ENCODE peak calls at places on chromosomes 13 and 19, in six cellular contexts. One of them, this sample, is unnamed.

GRCh38 chr19:38304866-38305429 is 897 bp downstream of the C19orf33 start:
- DNase-seq in H54: peak
- DNase-seq in dorsolateral prefrontal cortex: no peak
- DNase-seq in T-helper 2 cell: no peak
- DNase-seq in psoas muscle: no peak
- DNase-seq in T-helper 9 cell: no peak
- DNase-seq in this sample: peak

GRCh38 chr13:45473627-45474026 is 8.9 kb downstream of the COG3 start:
- DNase-seq in H54: no peak
- DNase-seq in dorsolateral prefrontal cortex: no peak
- DNase-seq in T-helper 2 cell: no peak
- DNase-seq in psoas muscle: no peak
- DNase-seq in T-helper 9 cell: no peak
- DNase-seq in this sample: peak

GRCh38 chr19:57334191-57334590 is 13.9 kb downstream of the ZNF543 start:
- DNase-seq in H54: no peak
- DNase-seq in dorsolateral prefrontal cortex: no peak
- DNase-seq in T-helper 2 cell: no peak
- DNase-seq in psoas muscle: no peak
- DNase-seq in T-helper 9 cell: no peak
- DNase-seq in this sample: no peak

GRCh38 chr19:6668696-6669095 is 1.3 kb downstream of the TNFSF14 start:
- DNase-seq in H54: no peak
- DNase-seq in dorsolateral prefrontal cortex: no peak
- DNase-seq in T-helper 2 cell: no peak
- DNase-seq in psoas muscle: no peak
- DNase-seq in T-helper 9 cell: no peak
- DNase-seq in this sample: no peak

GRCh38 chr13:33441015-33441414 is 155.5 kb upstream of the STARD13 start:
- DNase-seq in H54: no peak
- DNase-seq in dorsolateral prefrontal cortex: no peak
- DNase-seq in T-helper 2 cell: no peak
- DNase-seq in psoas muscle: no peak
- DNase-seq in T-helper 9 cell: no peak
- DNase-seq in this sample: peak

GRCh38 chr13:110572778-110573118 is 11.2 kb upstream of the RAB20 start:
- DNase-seq in H54: no peak
- DNase-seq in dorsolateral prefrontal cortex: no peak
- DNase-seq in T-helper 2 cell: no peak
- DNase-seq in psoas muscle: no peak
- DNase-seq in T-helper 9 cell: no peak
- DNase-seq in this sample: no peak

GRCh38 chr13:41137241-41137640 is 4.6 kb upstream of the KBTBD6 start:
- DNase-seq in H54: no peak
- DNase-seq in dorsolateral prefrontal cortex: no peak
- DNase-seq in T-helper 2 cell: no peak
- DNase-seq in psoas muscle: no peak
- DNase-seq in T-helper 9 cell: no peak
- DNase-seq in this sample: no peak

GRCh38 chr19:18662972-18663732 is 20.3 kb upstream of the CRTC1 start:
- DNase-seq in H54: no peak
- DNase-seq in dorsolateral prefrontal cortex: no peak
- DNase-seq in T-helper 2 cell: no peak
- DNase-seq in psoas muscle: no peak
- DNase-seq in T-helper 9 cell: no peak
- DNase-seq in this sample: no peak

GRCh38 chr19:19588546-19588945 is 29.9 kb downstream of the PBX4 start:
- DNase-seq in H54: peak
- DNase-seq in dorsolateral prefrontal cortex: no peak
- DNase-seq in T-helper 2 cell: no peak
- DNase-seq in psoas muscle: no peak
- DNase-seq in T-helper 9 cell: no peak
- DNase-seq in this sample: no peak

GRCh38 chr19:4115050-4115817 is 8.7 kb downstream of the MAP2K2 start:
- DNase-seq in H54: no peak
- DNase-seq in dorsolateral prefrontal cortex: peak
- DNase-seq in T-helper 2 cell: peak
- DNase-seq in psoas muscle: no peak
- DNase-seq in T-helper 9 cell: peak
- DNase-seq in this sample: no peak

GRCh38 chr19:50333235-50333736 is 4.1 kb upstream of the KCNC3 start:
- DNase-seq in H54: peak
- DNase-seq in dorsolateral prefrontal cortex: peak
- DNase-seq in T-helper 2 cell: peak
- DNase-seq in psoas muscle: peak
- DNase-seq in T-helper 9 cell: peak
- DNase-seq in this sample: peak

GRCh38 chr19:918481-919156 is 1.5 kb downstream of the KISS1R start:
- DNase-seq in H54: no peak
- DNase-seq in dorsolateral prefrontal cortex: no peak
- DNase-seq in T-helper 2 cell: no peak
- DNase-seq in psoas muscle: no peak
- DNase-seq in T-helper 9 cell: no peak
- DNase-seq in this sample: no peak

GRCh38 chr19:57664269-57665127 is 4.2 kb upstream of the ZSCAN4 start:
- DNase-seq in H54: peak
- DNase-seq in dorsolateral prefrontal cortex: peak
- DNase-seq in T-helper 2 cell: no peak
- DNase-seq in psoas muscle: peak
- DNase-seq in T-helper 9 cell: no peak
- DNase-seq in this sample: peak

GRCh38 chr13:47168086-47168485 is 271.2 kb upstream of the HTR2A start:
- DNase-seq in H54: no peak
- DNase-seq in dorsolateral prefrontal cortex: no peak
- DNase-seq in T-helper 2 cell: no peak
- DNase-seq in psoas muscle: no peak
- DNase-seq in T-helper 9 cell: no peak
- DNase-seq in this sample: peak

GRCh38 chr13:77022341-77022740 is 4.6 kb downstream of the FBXL3 start:
- DNase-seq in H54: no peak
- DNase-seq in dorsolateral prefrontal cortex: no peak
- DNase-seq in T-helper 2 cell: no peak
- DNase-seq in psoas muscle: no peak
- DNase-seq in T-helper 9 cell: no peak
- DNase-seq in this sample: no peak